ENCODE peak calls at places on chromosomes 5 and 9, in six cellular contexts. One of them, this sample, is unnamed.
A peak's percentile ranks its signal among the peaks of the same experiment; 100 is the strongest.

GRCh38 chr9:93081081-93081529 is 14.9 kb upstream of the CARD19 start:
- DNase-seq in GM12865: no peak
- DNase-seq in osteocyte: peak; percentile 64
- DNase-seq in astrocyte: peak; percentile 17
- DNase-seq in IMR-90: no peak
- DNase-seq in A673: no peak
- DNase-seq in this sample: no peak

GRCh38 chr9:3330792-3331420 is 194.9 kb downstream of the RFX3 start:
- DNase-seq in GM12865: no peak
- DNase-seq in osteocyte: no peak
- DNase-seq in astrocyte: peak; percentile 82
- DNase-seq in IMR-90: peak; percentile 82
- DNase-seq in A673: peak; percentile 41
- DNase-seq in this sample: no peak

GRCh38 chr9:36832232-36832795 is 201.8 kb downstream of the PAX5 start:
- DNase-seq in GM12865: no peak
- DNase-seq in osteocyte: no peak
- DNase-seq in astrocyte: no peak
- DNase-seq in IMR-90: no peak
- DNase-seq in A673: no peak
- DNase-seq in this sample: no peak

GRCh38 chr5:116507051-116507537 is 67.5 kb downstream of the SEMA6A start:
- DNase-seq in GM12865: no peak
- DNase-seq in osteocyte: no peak
- DNase-seq in astrocyte: no peak
- DNase-seq in IMR-90: peak; percentile 11
- DNase-seq in A673: no peak
- DNase-seq in this sample: no peak

GRCh38 chr9:27276182-27277030 is 20.5 kb downstream of the EQTN start:
- DNase-seq in GM12865: peak; percentile 50
- DNase-seq in osteocyte: no peak
- DNase-seq in astrocyte: peak; percentile 32
- DNase-seq in IMR-90: peak; percentile 67
- DNase-seq in A673: peak; percentile 55
- DNase-seq in this sample: no peak

GRCh38 chr9:108469654-108470053 is 386.1 kb downstream of the ACTL7B start:
- DNase-seq in GM12865: no peak
- DNase-seq in osteocyte: no peak
- DNase-seq in astrocyte: peak; percentile 70
- DNase-seq in IMR-90: peak; percentile 76
- DNase-seq in A673: no peak
- DNase-seq in this sample: no peak

GRCh38 chr5:148912714-148913398 is 86.4 kb downstream of the ADRB2 start:
- DNase-seq in GM12865: no peak
- DNase-seq in osteocyte: no peak
- DNase-seq in astrocyte: peak; percentile 98
- DNase-seq in IMR-90: peak; percentile 99
- DNase-seq in A673: peak; percentile 9
- DNase-seq in this sample: no peak

GRCh38 chr9:104810421-104811339 is 46.8 kb downstream of the NIPSNAP3B start:
- DNase-seq in GM12865: no peak
- DNase-seq in osteocyte: no peak
- DNase-seq in astrocyte: peak; percentile 71
- DNase-seq in IMR-90: peak; percentile 59
- DNase-seq in A673: no peak
- DNase-seq in this sample: no peak

GRCh38 chr9:78234810-78235209 is 1.1 kb upstream of the CEP78 start:
- DNase-seq in GM12865: no peak
- DNase-seq in osteocyte: no peak
- DNase-seq in astrocyte: peak; percentile 74
- DNase-seq in IMR-90: peak; percentile 39
- DNase-seq in A673: peak; percentile 35
- DNase-seq in this sample: no peak

GRCh38 chr5:113526421-113526820 is 12.9 kb downstream of the YTHDC2 start:
- DNase-seq in GM12865: no peak
- DNase-seq in osteocyte: no peak
- DNase-seq in astrocyte: peak; percentile 40
- DNase-seq in IMR-90: no peak
- DNase-seq in A673: no peak
- DNase-seq in this sample: no peak

GRCh38 chr5:10120934-10121333 is 128.8 kb downstream of the ATPSCKMT start:
- DNase-seq in GM12865: no peak
- DNase-seq in osteocyte: peak; percentile 63
- DNase-seq in astrocyte: no peak
- DNase-seq in IMR-90: no peak
- DNase-seq in A673: no peak
- DNase-seq in this sample: no peak

GRCh38 chr5:76657091-76657490 is 33.9 kb upstream of the F2RL2 start:
- DNase-seq in GM12865: no peak
- DNase-seq in osteocyte: no peak
- DNase-seq in astrocyte: no peak
- DNase-seq in IMR-90: no peak
- DNase-seq in A673: no peak
- DNase-seq in this sample: no peak

GRCh38 chr9:123645126-123645525 is 284.8 kb downstream of the DENND1A start:
- DNase-seq in GM12865: no peak
- DNase-seq in osteocyte: no peak
- DNase-seq in astrocyte: no peak
- DNase-seq in IMR-90: no peak
- DNase-seq in A673: no peak
- DNase-seq in this sample: no peak

GRCh38 chr5:172798422-172799215 is 27.6 kb upstream of the DUSP1 start:
- DNase-seq in GM12865: no peak
- DNase-seq in osteocyte: no peak
- DNase-seq in astrocyte: peak; percentile 94
- DNase-seq in IMR-90: peak; percentile 94
- DNase-seq in A673: no peak
- DNase-seq in this sample: no peak

GRCh38 chr9:81724242-81724889 is 35.0 kb upstream of the TLE1 start:
- DNase-seq in GM12865: no peak
- DNase-seq in osteocyte: peak; percentile 7
- DNase-seq in astrocyte: peak; percentile 25
- DNase-seq in IMR-90: peak; percentile 5
- DNase-seq in A673: no peak
- DNase-seq in this sample: no peak

GRCh38 chr9:114908104-114908621 is 22.2 kb downstream of the TNFSF8 start:
- DNase-seq in GM12865: peak; percentile 38
- DNase-seq in osteocyte: peak; percentile 56
- DNase-seq in astrocyte: peak; percentile 47
- DNase-seq in IMR-90: peak; percentile 52
- DNase-seq in A673: no peak
- DNase-seq in this sample: no peak

GRCh38 chr9:114958021-114958846 is 27.8 kb upstream of the TNFSF8 start:
- DNase-seq in GM12865: peak; percentile 48
- DNase-seq in osteocyte: no peak
- DNase-seq in astrocyte: no peak
- DNase-seq in IMR-90: no peak
- DNase-seq in A673: no peak
- DNase-seq in this sample: no peak

GRCh38 chr5:143968071-143968878 is 156.3 kb downstream of the HMHB1 start:
- DNase-seq in GM12865: peak; percentile 68
- DNase-seq in osteocyte: no peak
- DNase-seq in astrocyte: peak; percentile 70
- DNase-seq in IMR-90: peak; percentile 78
- DNase-seq in A673: peak; percentile 62
- DNase-seq in this sample: no peak

GRCh38 chr9:96186601-96187011 is 115.4 kb downstream of the HSD17B3 start:
- DNase-seq in GM12865: no peak
- DNase-seq in osteocyte: no peak
- DNase-seq in astrocyte: peak; percentile 17
- DNase-seq in IMR-90: no peak
- DNase-seq in A673: no peak
- DNase-seq in this sample: no peak

GRCh38 chr5:36392818-36393217 is 91.1 kb upstream of the RANBP3L start:
- DNase-seq in GM12865: no peak
- DNase-seq in osteocyte: no peak
- DNase-seq in astrocyte: peak; percentile 61
- DNase-seq in IMR-90: peak; percentile 21
- DNase-seq in A673: peak; percentile 68
- DNase-seq in this sample: no peak

GRCh38 chr9:127966416-127967150 is 14.2 kb downstream of the EEIG1 start:
- DNase-seq in GM12865: no peak
- DNase-seq in osteocyte: no peak
- DNase-seq in astrocyte: no peak
- DNase-seq in IMR-90: no peak
- DNase-seq in A673: peak; percentile 63
- DNase-seq in this sample: no peak

GRCh38 chr5:28009526-28010025 is 971.2 kb upstream of the CDH9 start:
- DNase-seq in GM12865: no peak
- DNase-seq in osteocyte: no peak
- DNase-seq in astrocyte: peak; percentile 4
- DNase-seq in IMR-90: no peak
- DNase-seq in A673: no peak
- DNase-seq in this sample: no peak

GRCh38 chr5:128271859-128272446 is 188.4 kb downstream of the SLC12A2 start:
- DNase-seq in GM12865: peak; percentile 18
- DNase-seq in osteocyte: no peak
- DNase-seq in astrocyte: peak; percentile 76
- DNase-seq in IMR-90: peak; percentile 74
- DNase-seq in A673: no peak
- DNase-seq in this sample: no peak

GRCh38 chr5:139391570-139392323 is 2.0 kb upstream of the MZB1 start:
- DNase-seq in GM12865: peak; percentile 86
- DNase-seq in osteocyte: no peak
- DNase-seq in astrocyte: no peak
- DNase-seq in IMR-90: peak; percentile 28
- DNase-seq in A673: no peak
- DNase-seq in this sample: peak; percentile 16

GRCh38 chr9:5625916-5626315 is 3.0 kb upstream of the RIC1 start:
- DNase-seq in GM12865: no peak
- DNase-seq in osteocyte: no peak
- DNase-seq in astrocyte: no peak
- DNase-seq in IMR-90: no peak
- DNase-seq in A673: no peak
- DNase-seq in this sample: no peak

GRCh38 chr5:102312586-102312985 is 16.5 kb upstream of the SLCO4C1 start:
- DNase-seq in GM12865: no peak
- DNase-seq in osteocyte: no peak
- DNase-seq in astrocyte: peak; percentile 2
- DNase-seq in IMR-90: no peak
- DNase-seq in A673: no peak
- DNase-seq in this sample: no peak

GRCh38 chr5:167049043-167049663 is 1242.3 kb upstream of the WWC1 start:
- DNase-seq in GM12865: peak; percentile 32
- DNase-seq in osteocyte: no peak
- DNase-seq in astrocyte: peak; percentile 16
- DNase-seq in IMR-90: no peak
- DNase-seq in A673: peak; percentile 71
- DNase-seq in this sample: no peak

GRCh38 chr5:135487839-135488514 is 35.8 kb upstream of the TIFAB start:
- DNase-seq in GM12865: no peak
- DNase-seq in osteocyte: no peak
- DNase-seq in astrocyte: no peak
- DNase-seq in IMR-90: no peak
- DNase-seq in A673: no peak
- DNase-seq in this sample: no peak

GRCh38 chr9:77978086-77978781 is 53.4 kb downstream of the GNAQ start:
- DNase-seq in GM12865: no peak
- DNase-seq in osteocyte: no peak
- DNase-seq in astrocyte: no peak
- DNase-seq in IMR-90: no peak
- DNase-seq in A673: peak; percentile 59
- DNase-seq in this sample: no peak

GRCh38 chr5:42089705-42090104 is 164.6 kb downstream of the FBXO4 start:
- DNase-seq in GM12865: no peak
- DNase-seq in osteocyte: no peak
- DNase-seq in astrocyte: no peak
- DNase-seq in IMR-90: no peak
- DNase-seq in A673: no peak
- DNase-seq in this sample: no peak
- TF ChIP-seq CTCF in GM12865: no peak
- TF ChIP-seq CTCF in osteocyte: no peak
- TF ChIP-seq CTCF in astrocyte: no peak
- TF ChIP-seq CTCF in IMR-90: no peak
- TF ChIP-seq CTCF in A673: no peak
- TF ChIP-seq CTCF in this sample: no peak

GRCh38 chr9:71721786-71722295 is 46.5 kb downstream of the CEMIP2 start:
- DNase-seq in GM12865: no peak
- DNase-seq in osteocyte: no peak
- DNase-seq in astrocyte: peak; percentile 18
- DNase-seq in IMR-90: peak; percentile 59
- DNase-seq in A673: no peak
- DNase-seq in this sample: no peak

GRCh38 chr9:71719585-71719984 is 48.7 kb downstream of the CEMIP2 start:
- DNase-seq in GM12865: no peak
- DNase-seq in osteocyte: no peak
- DNase-seq in astrocyte: peak; percentile 35
- DNase-seq in IMR-90: peak; percentile 11
- DNase-seq in A673: peak; percentile 1
- DNase-seq in this sample: no peak

GRCh38 chr9:71710856-71711255 is 57.5 kb downstream of the CEMIP2 start:
- DNase-seq in GM12865: no peak
- DNase-seq in osteocyte: no peak
- DNase-seq in astrocyte: no peak
- DNase-seq in IMR-90: no peak
- DNase-seq in A673: no peak
- DNase-seq in this sample: no peak

GRCh38 chr9:71719088-71719487 is 49.2 kb downstream of the CEMIP2 start:
- DNase-seq in GM12865: no peak
- DNase-seq in osteocyte: no peak
- DNase-seq in astrocyte: no peak
- DNase-seq in IMR-90: no peak
- DNase-seq in A673: no peak
- DNase-seq in this sample: no peak

GRCh38 chr9:71716138-71716909 is 52.0 kb downstream of the CEMIP2 start:
- DNase-seq in GM12865: no peak
- DNase-seq in osteocyte: no peak
- DNase-seq in astrocyte: no peak
- DNase-seq in IMR-90: no peak
- DNase-seq in A673: peak; percentile 10
- DNase-seq in this sample: no peak
- TF ChIP-seq CTCF in GM12865: peak; percentile 13
- TF ChIP-seq CTCF in osteocyte: peak; percentile 67
- TF ChIP-seq CTCF in astrocyte: peak; percentile 48
- TF ChIP-seq CTCF in IMR-90: peak; percentile 50
- TF ChIP-seq CTCF in A673: peak; percentile 64
- TF ChIP-seq CTCF in this sample: peak; percentile 28

GRCh38 chr5:145936401-145937131 is at the start of gene SH3RF2:
- DNase-seq in GM12865: no peak
- DNase-seq in osteocyte: peak; percentile 89
- DNase-seq in astrocyte: peak; percentile 85
- DNase-seq in IMR-90: peak; percentile 73
- DNase-seq in A673: peak; percentile 96
- DNase-seq in this sample: no peak
- TF ChIP-seq CTCF in GM12865: no peak
- TF ChIP-seq CTCF in osteocyte: no peak
- TF ChIP-seq CTCF in astrocyte: no peak
- TF ChIP-seq CTCF in IMR-90: no peak
- TF ChIP-seq CTCF in A673: no peak
- TF ChIP-seq CTCF in this sample: no peak

DNA sequence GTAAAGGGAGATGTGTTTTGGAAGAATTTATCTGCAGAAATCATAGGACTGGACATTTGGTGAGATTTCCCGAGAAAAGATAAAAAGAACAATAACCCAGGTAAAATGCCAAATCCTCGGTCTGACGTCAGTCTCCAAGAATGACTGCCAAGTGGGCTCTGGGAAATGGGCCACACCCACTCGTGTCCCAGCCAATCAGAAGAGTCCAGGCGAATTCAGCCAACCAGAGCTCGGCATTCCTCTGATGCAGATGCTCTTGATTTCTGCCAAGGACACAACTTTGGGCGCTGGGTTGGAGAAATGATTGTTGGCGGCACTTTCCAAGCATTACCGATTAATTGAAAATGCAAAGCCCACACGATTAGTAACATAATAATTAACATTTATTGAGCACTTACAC is 73.3 kb downstream of the FGF18 start:
- DNase-seq in GM12865: no peak
- DNase-seq in osteocyte: no peak
- DNase-seq in astrocyte: no peak
- DNase-seq in IMR-90: no peak
- DNase-seq in A673: peak; percentile 18
- DNase-seq in this sample: no peak
- TF ChIP-seq CTCF in GM12865: no peak
- TF ChIP-seq CTCF in osteocyte: no peak
- TF ChIP-seq CTCF in astrocyte: no peak
- TF ChIP-seq CTCF in IMR-90: no peak
- TF ChIP-seq CTCF in A673: no peak
- TF ChIP-seq CTCF in this sample: no peak